ENCODE peak calls at places on chromosomes 13 and 19, in seven cellular contexts. D, X, T, U, W, G and E are unnamed samples.

GRCh38 chr19:18414504-18415176 is 4.6 kb upstream of the SSBP4 start:
- DNase-seq in D (peak), X (no peak), T (no peak), U (no peak), W (no peak), G (no peak), E (no peak)

GRCh38 chr13:31045621-31046081 is 113.2 kb downstream of the TEX26 start:
- DNase-seq in D (peak), X (peak), T (no peak), U (peak), W (peak), G (peak), E (peak)

GRCh38 chr19:16076154-16076957 is at the start of gene TPM4:
- DNase-seq in D (peak), X (peak), T (peak), U (peak), W (peak), G (no peak), E (peak)

GRCh38 chr19:37991841-37992248 is 84.8 kb downstream of the SIPA1L3 start:
- DNase-seq in D (no peak), X (no peak), T (no peak), U (no peak), W (no peak), G (peak), E (no peak)

GRCh38 chr19:47243776-47244547 is 12.4 kb upstream of the CCDC9 start:
- DNase-seq in D (peak), X (peak), T (peak), U (peak), W (peak), G (peak), E (peak)

GRCh38 chr13:48126944-48127814 is 32.3 kb upstream of the MED4 start:
- DNase-seq in D (peak), X (no peak), T (peak), U (peak), W (peak), G (peak), E (peak)

GRCh38 chr13:80527400-80527799 is 186.5 kb upstream of the SPRY2 start:
- DNase-seq in D (no peak), X (no peak), T (no peak), U (no peak), W (no peak), G (no peak), E (no peak)

GRCh38 chr13:25934127-25934526 is 117.7 kb downstream of the SHISA2 start:
- DNase-seq in D (no peak), X (no peak), T (no peak), U (no peak), W (no peak), G (no peak), E (no peak)

GRCh38 chr13:106110241-106110855 is 425.1 kb downstream of the EFNB2 start:
- DNase-seq in D (no peak), X (no peak), T (no peak), U (no peak), W (no peak), G (peak), E (no peak)

GRCh38 chr13:39596176-39596575 is 6.8 kb downstream of the LHFPL6 start:
- DNase-seq in D (no peak), X (no peak), T (no peak), U (no peak), W (no peak), G (no peak), E (no peak)

GRCh38 chr19:43774103-43774939 is 6.5 kb downstream of the KCNN4 start:
- DNase-seq in D (peak), X (no peak), T (no peak), U (peak), W (no peak), G (no peak), E (peak)

GRCh38 chr13:82717249-82717648 is 1165.0 kb downstream of the SLITRK1 start:
- DNase-seq in D (no peak), X (no peak), T (no peak), U (no peak), W (no peak), G (peak), E (no peak)

GRCh38 chr13:112761701-112762689 is 72.2 kb downstream of the ATP11A start:
- DNase-seq in D (no peak), X (no peak), T (no peak), U (no peak), W (no peak), G (no peak), E (peak)

GRCh38 chr13:40589285-40590109 is 76.9 kb downstream of the FOXO1 start:
- DNase-seq in D (no peak), X (no peak), T (peak), U (no peak), W (no peak), G (peak), E (no peak)

GRCh38 chr19:54415208-54415900 is at the start of gene TTYH1:
- DNase-seq in D (no peak), X (no peak), T (no peak), U (no peak), W (peak), G (no peak), E (no peak)

GRCh38 chr19:51653162-51653561 is 6.5 kb upstream of the SIGLEC14 start:
- DNase-seq in D (no peak), X (no peak), T (no peak), U (no peak), W (no peak), G (no peak), E (no peak)

GRCh38 chr13:105971720-105972119 is 563.7 kb downstream of the EFNB2 start:
- DNase-seq in D (no peak), X (no peak), T (no peak), U (no peak), W (no peak), G (no peak), E (no peak)

GRCh38 chr19:55720214-55720746 is 17.9 kb downstream of the NLRP9 start:
- DNase-seq in D (no peak), X (no peak), T (no peak), U (no peak), W (no peak), G (no peak), E (no peak)

GRCh38 chr13:51742611-51743010 is 61.4 kb downstream of the DHRS12 start:
- DNase-seq in D (no peak), X (no peak), T (no peak), U (no peak), W (no peak), G (no peak), E (no peak)

GRCh38 chr13:99902657-99903056 is 68.9 kb downstream of the ZIC5 start:
- DNase-seq in D (no peak), X (no peak), T (no peak), U (no peak), W (no peak), G (no peak), E (no peak)

GRCh38 chr19:39263912-39264305 is 4.3 kb upstream of the IFNL2 start:
- DNase-seq in D (no peak), X (no peak), T (no peak), U (no peak), W (no peak), G (no peak), E (no peak)

GRCh38 chr19:14383898-14384669 is 2.8 kb downstream of the ADGRE5 start:
- DNase-seq in D (peak), X (no peak), T (peak), U (peak), W (peak), G (peak), E (peak)

GRCh38 chr13:101655435-101655834 is 203.0 kb downstream of the ITGBL1 start:
- DNase-seq in D (no peak), X (no peak), T (peak), U (no peak), W (no peak), G (no peak), E (no peak)

GRCh38 chr13:90868321-90868920 is 479.1 kb upstream of the MIR17HG start:
- DNase-seq in D (no peak), X (no peak), T (peak), U (peak), W (no peak), G (peak), E (no peak)

GRCh38 chr13:98509271-98510155 is 67.4 kb downstream of the STK24 start:
- DNase-seq in D (no peak), X (peak), T (no peak), U (peak), W (peak), G (peak), E (peak)

GRCh38 chr13:62687727-62688126 is 1272.1 kb upstream of the PCDH20 start:
- DNase-seq in D (no peak), X (no peak), T (no peak), U (no peak), W (no peak), G (no peak), E (no peak)

GRCh38 chr13:50626031-50626643 is 217.4 kb downstream of the DLEU7 start:
- DNase-seq in D (no peak), X (no peak), T (no peak), U (no peak), W (no peak), G (no peak), E (no peak)

GRCh38 chr13:74479124-74479523 is 344.9 kb upstream of the KLF12 start:
- DNase-seq in D (no peak), X (no peak), T (no peak), U (no peak), W (no peak), G (no peak), E (no peak)

GRCh38 chr19:29890392-29890791 is 51.6 kb upstream of the URI1 start:
- DNase-seq in D (no peak), X (no peak), T (no peak), U (no peak), W (no peak), G (no peak), E (no peak)

GRCh38 chr13:30121244-30121643 is 186.1 kb downstream of the KATNAL1 start:
- DNase-seq in D (no peak), X (no peak), T (no peak), U (no peak), W (no peak), G (no peak), E (no peak)

GRCh38 chr13:52850396-52851152 is 2.1 kb upstream of the PCDH8 start:
- DNase-seq in D (peak), X (no peak), T (no peak), U (peak), W (no peak), G (peak), E (peak)

GRCh38 chr19:37982655-37983054 is 75.6 kb downstream of the SIPA1L3 start:
- DNase-seq in D (no peak), X (no peak), T (no peak), U (no peak), W (no peak), G (no peak), E (no peak)

GRCh38 chr19:44649578-44650145 is 6.0 kb downstream of the PVR start:
- DNase-seq in D (no peak), X (no peak), T (no peak), U (no peak), W (no peak), G (no peak), E (no peak)

GRCh38 chr19:41303941-41304340 is 6.0 kb upstream of the CCDC97 start:
- DNase-seq in D (no peak), X (no peak), T (no peak), U (no peak), W (no peak), G (no peak), E (no peak)

GRCh38 chr19:51325161-51325979 is 13.9 kb downstream of the IGLON5 start:
- DNase-seq in D (no peak), X (no peak), T (no peak), U (no peak), W (no peak), G (no peak), E (no peak)

GRCh38 chr19:57665261-57665806 is 3.4 kb upstream of the ZSCAN4 start:
- DNase-seq in D (no peak), X (no peak), T (no peak), U (no peak), W (no peak), G (no peak), E (no peak)

GRCh38 chr13:100115693-100116254 is 26.9 kb downstream of the PCCA start:
- DNase-seq in D (no peak), X (no peak), T (no peak), U (no peak), W (no peak), G (no peak), E (no peak)

GRCh38 chr13:31162151-31163008 is 676 bp upstream of the HSPH1 start:
- DNase-seq in D (peak), X (peak), T (peak), U (peak), W (peak), G (peak), E (peak)

GRCh38 chr19:2273356-2274184 is 8.4 kb downstream of the PEAK3 start:
- DNase-seq in D (peak), X (no peak), T (peak), U (peak), W (peak), G (peak), E (peak)
- H3K4me3 ChIP-seq in D (no peak), X (peak), T (peak), U (peak), W (peak), G (peak), E (no peak)

DNA sequence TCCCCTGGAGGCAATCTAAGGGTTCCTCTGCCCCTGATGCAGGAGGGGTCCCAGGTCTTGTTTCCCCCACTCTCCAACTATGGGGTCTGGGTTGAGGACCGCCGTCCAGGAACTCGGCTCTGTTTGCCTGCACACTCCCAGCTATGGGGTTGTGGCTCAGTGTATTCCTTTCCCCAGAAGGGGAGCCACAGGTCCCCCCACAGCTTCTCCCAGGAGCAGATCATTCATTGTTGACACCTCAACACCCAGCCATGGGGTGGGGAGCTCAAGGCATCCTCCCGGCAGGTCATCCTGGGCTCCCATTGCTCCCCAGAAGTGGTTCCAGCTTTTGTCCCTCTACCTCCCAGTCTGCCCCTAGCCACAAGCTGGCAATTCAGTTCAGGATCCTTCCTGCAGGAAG is 975 bp downstream of the ZNF358 start:
- DNase-seq in D (no peak), X (no peak), T (no peak), U (no peak), W (no peak), G (no peak), E (no peak)
- H3K27ac ChIP-seq in D (peak), X (no peak), T (no peak), U (no peak), W (no peak), G (no peak), E (peak)

DNA sequence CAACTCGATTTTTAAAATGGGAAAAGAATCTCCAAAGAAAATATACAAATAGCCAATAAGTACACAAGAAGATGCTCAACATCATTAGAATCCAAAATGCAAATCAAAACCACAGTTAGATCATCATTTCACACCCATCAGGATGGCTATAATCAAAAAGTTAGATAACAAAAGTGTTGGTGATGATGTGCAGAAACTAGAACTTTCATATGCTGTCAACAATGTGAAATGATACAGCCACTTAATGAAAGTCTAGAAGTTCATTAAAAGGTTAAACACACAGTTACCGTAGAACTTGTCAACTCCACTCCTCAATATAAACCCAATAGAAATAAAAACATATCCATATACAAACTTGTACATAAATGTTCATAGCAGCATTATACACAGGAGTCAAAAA is 11.8 kb downstream of the ZC3H13 start:
- DNase-seq in D (no peak), X (no peak), T (no peak), U (no peak), W (no peak), G (no peak), E (no peak)
- TF ChIP-seq CTCF in D (no peak), X (no peak), T (no peak), U (no peak), W (no peak), G (no peak), E (no peak)

DNA sequence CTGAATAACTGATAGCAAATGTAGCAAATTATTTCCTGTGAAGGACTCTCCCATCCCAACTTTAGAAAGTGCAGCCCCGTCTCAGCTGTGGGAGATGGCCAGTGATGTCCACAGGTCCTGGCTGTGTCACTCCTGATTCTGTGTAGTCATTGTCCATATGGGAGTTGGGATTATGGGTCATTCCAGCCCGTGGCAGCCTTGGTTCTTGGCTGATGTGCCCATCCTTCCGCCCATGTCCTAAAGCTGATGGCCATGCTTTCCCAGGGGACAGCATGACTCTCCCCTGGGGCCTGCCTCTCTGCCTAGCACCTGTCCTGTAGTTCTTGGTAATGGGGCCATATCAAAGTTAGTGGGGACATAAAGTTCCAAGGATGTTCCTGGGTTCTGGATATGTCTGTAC is 43.9 kb upstream of the C1QTNF9 start:
- DNase-seq in D (no peak), X (no peak), T (no peak), U (no peak), W (no peak), G (no peak), E (no peak)
- H3K4me3 ChIP-seq in D (no peak), X (no peak), T (no peak), U (no peak), W (peak), G (no peak), E (no peak)

GRCh38 chr19:12994701-12995595 is at the start of gene NFIX:
- DNase-seq in D (peak), X (no peak), T (peak), U (peak), W (no peak), G (peak), E (peak)

GRCh38 chr19:12992729-12993128 is 2.5 kb upstream of the NFIX start:
- DNase-seq in D (no peak), X (no peak), T (no peak), U (no peak), W (no peak), G (no peak), E (no peak)

GRCh38 chr19:12991296-12991695 is 4.0 kb upstream of the NFIX start:
- DNase-seq in D (no peak), X (no peak), T (no peak), U (no peak), W (no peak), G (no peak), E (no peak)

GRCh38 chr19:12995596-12996541 is 594 bp downstream of the NFIX start:
- DNase-seq in D (no peak), X (no peak), T (no peak), U (peak), W (no peak), G (no peak), E (no peak)

GRCh38 chr19:12993562-12993961 is 1.7 kb upstream of the NFIX start:
- DNase-seq in D (no peak), X (no peak), T (no peak), U (no peak), W (no peak), G (no peak), E (no peak)
- H3K27ac ChIP-seq in D (no peak), X (no peak), T (no peak), U (no peak), W (no peak), G (no peak), E (no peak)

GRCh38 chr13:37106642-37107041 is 1.2 kb upstream of the CSNK1A1L start:
- DNase-seq in D (no peak), X (no peak), T (no peak), U (no peak), W (no peak), G (no peak), E (no peak)

GRCh38 chr13:37107868-37108267 is 2.4 kb upstream of the CSNK1A1L start:
- DNase-seq in D (no peak), X (no peak), T (no peak), U (no peak), W (no peak), G (peak), E (no peak)

GRCh38 chr13:37105251-37105714 is at the start of gene CSNK1A1L:
- DNase-seq in D (no peak), X (no peak), T (no peak), U (no peak), W (no peak), G (no peak), E (no peak)

DNA sequence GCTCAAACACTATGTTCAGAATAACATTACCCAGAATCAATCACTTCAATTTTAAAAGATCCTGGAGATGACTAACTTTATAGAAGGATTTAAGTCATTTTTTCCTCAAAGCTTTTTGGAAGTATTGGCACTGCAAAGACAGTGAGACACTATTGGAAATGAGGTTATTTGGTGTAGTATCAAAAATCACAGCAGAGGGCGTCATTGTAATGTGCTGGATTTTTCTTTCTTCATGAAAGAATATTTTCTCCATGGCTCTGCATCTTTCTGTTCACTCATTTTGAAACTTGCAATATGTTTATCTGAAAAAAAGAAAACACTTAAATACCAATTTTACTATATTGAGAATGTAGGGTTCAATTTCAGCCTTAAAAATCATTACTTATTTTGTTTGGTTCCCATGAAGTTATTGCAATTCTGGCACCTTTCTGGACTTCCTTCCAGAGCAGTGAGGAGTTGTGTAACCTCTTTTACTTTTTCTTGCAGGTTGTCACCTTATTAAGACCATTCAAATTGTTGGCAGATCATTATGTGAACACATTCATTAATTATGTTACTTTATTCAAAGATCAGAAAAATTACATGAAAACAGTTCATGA is 3.7 kb upstream of the CSNK1A1L start:
- DNase-seq in D (no peak), X (peak), T (peak), U (no peak), W (no peak), G (peak), E (no peak)
- TF ChIP-seq CTCF in D (peak), X (peak), T (peak), U (peak), W (peak), G (peak), E (peak)